ENCODE peak calls at places on chromosomes 3 and 15, in four cellular contexts. One of them, this sample, is unnamed.

GRCh38 chr3:83946554-83946953 is 1012.2 kb upstream of the CADM2 start:
- DNase-seq in T-helper 1 cell: no peak
- DNase-seq in stimulated activated CD8-positive, alpha-beta memory T cell treated with anti-CD3 and anti-CD28 coated beads, Interleukin-7, amount 100 ng/mL, for 1 hour: no peak
- DNase-seq in fibroblast of pulmonary artery: no peak
- DNase-seq in this sample: no peak

GRCh38 chr15:58549013-58549779 is 117.4 kb downstream of the LIPC start:
- DNase-seq in stimulated activated CD8-positive, alpha-beta memory T cell treated with anti-CD3 and anti-CD28 coated beads, Interleukin-7, amount 100 ng/mL, for 1 hour: no peak
- DNase-seq in fibroblast of pulmonary artery: no peak
- DNase-seq in T-helper 1 cell: no peak
- DNase-seq in this sample: no peak

GRCh38 chr3:22089284-22089683 is 338.3 kb upstream of the ZNF385D start:
- DNase-seq in fibroblast of pulmonary artery: peak
- DNase-seq in T-helper 1 cell: no peak
- DNase-seq in stimulated activated CD8-positive, alpha-beta memory T cell treated with anti-CD3 and anti-CD28 coated beads, Interleukin-7, amount 100 ng/mL, for 1 hour: no peak
- DNase-seq in this sample: no peak

GRCh38 chr3:187963003-187963676 is 190.8 kb upstream of the LPP start:
- DNase-seq in stimulated activated CD8-positive, alpha-beta memory T cell treated with anti-CD3 and anti-CD28 coated beads, Interleukin-7, amount 100 ng/mL, for 1 hour: no peak
- DNase-seq in fibroblast of pulmonary artery: no peak
- DNase-seq in T-helper 1 cell: no peak
- DNase-seq in this sample: no peak

GRCh38 chr3:167091186-167091585 is 288.9 kb downstream of the ZBBX start:
- DNase-seq in fibroblast of pulmonary artery: no peak
- DNase-seq in stimulated activated CD8-positive, alpha-beta memory T cell treated with anti-CD3 and anti-CD28 coated beads, Interleukin-7, amount 100 ng/mL, for 1 hour: no peak
- DNase-seq in T-helper 1 cell: no peak
- DNase-seq in this sample: no peak

GRCh38 chr3:48826451-48826850 is 21.2 kb downstream of the PRKAR2A start:
- DNase-seq in stimulated activated CD8-positive, alpha-beta memory T cell treated with anti-CD3 and anti-CD28 coated beads, Interleukin-7, amount 100 ng/mL, for 1 hour: no peak
- DNase-seq in fibroblast of pulmonary artery: peak
- DNase-seq in T-helper 1 cell: no peak
- DNase-seq in this sample: no peak

GRCh38 chr3:156187146-156187769 is 66.9 kb downstream of the KCNAB1 start:
- DNase-seq in T-helper 1 cell: no peak
- DNase-seq in stimulated activated CD8-positive, alpha-beta memory T cell treated with anti-CD3 and anti-CD28 coated beads, Interleukin-7, amount 100 ng/mL, for 1 hour: no peak
- DNase-seq in fibroblast of pulmonary artery: peak
- DNase-seq in this sample: no peak

GRCh38 chr3:128488636-128488994 is 4.4 kb downstream of the GATA2 start:
- DNase-seq in stimulated activated CD8-positive, alpha-beta memory T cell treated with anti-CD3 and anti-CD28 coated beads, Interleukin-7, amount 100 ng/mL, for 1 hour: no peak
- DNase-seq in T-helper 1 cell: no peak
- DNase-seq in fibroblast of pulmonary artery: no peak
- DNase-seq in this sample: no peak

GRCh38 chr3:46662771-46663551 is 30.5 kb downstream of the ALS2CL start:
- DNase-seq in fibroblast of pulmonary artery: peak
- DNase-seq in stimulated activated CD8-positive, alpha-beta memory T cell treated with anti-CD3 and anti-CD28 coated beads, Interleukin-7, amount 100 ng/mL, for 1 hour: no peak
- DNase-seq in T-helper 1 cell: no peak
- DNase-seq in this sample: no peak

GRCh38 chr3:159839561-159840379 is 148.9 kb upstream of the IL12A start:
- DNase-seq in fibroblast of pulmonary artery: no peak
- DNase-seq in T-helper 1 cell: no peak
- DNase-seq in stimulated activated CD8-positive, alpha-beta memory T cell treated with anti-CD3 and anti-CD28 coated beads, Interleukin-7, amount 100 ng/mL, for 1 hour: no peak
- DNase-seq in this sample: no peak

GRCh38 chr3:112594856-112595255 is 33.0 kb downstream of the SLC35A5 start:
- DNase-seq in stimulated activated CD8-positive, alpha-beta memory T cell treated with anti-CD3 and anti-CD28 coated beads, Interleukin-7, amount 100 ng/mL, for 1 hour: no peak
- DNase-seq in fibroblast of pulmonary artery: no peak
- DNase-seq in T-helper 1 cell: no peak
- DNase-seq in this sample: no peak

GRCh38 chr3:113552851-113553250 is 20.5 kb downstream of the SIDT1 start:
- DNase-seq in fibroblast of pulmonary artery: no peak
- DNase-seq in T-helper 1 cell: no peak
- DNase-seq in stimulated activated CD8-positive, alpha-beta memory T cell treated with anti-CD3 and anti-CD28 coated beads, Interleukin-7, amount 100 ng/mL, for 1 hour: no peak
- DNase-seq in this sample: no peak

GRCh38 chr3:56769125-56769709 is 32.5 kb downstream of the ARHGEF3 start:
- DNase-seq in stimulated activated CD8-positive, alpha-beta memory T cell treated with anti-CD3 and anti-CD28 coated beads, Interleukin-7, amount 100 ng/mL, for 1 hour: no peak
- DNase-seq in T-helper 1 cell: no peak
- DNase-seq in fibroblast of pulmonary artery: no peak
- DNase-seq in this sample: no peak

GRCh38 chr3:141056716-141057115 is 5.6 kb downstream of the SPSB4 start:
- DNase-seq in T-helper 1 cell: no peak
- DNase-seq in stimulated activated CD8-positive, alpha-beta memory T cell treated with anti-CD3 and anti-CD28 coated beads, Interleukin-7, amount 100 ng/mL, for 1 hour: no peak
- DNase-seq in fibroblast of pulmonary artery: no peak
- DNase-seq in this sample: no peak

GRCh38 chr15:68730491-68731317 is 90.0 kb downstream of the ANP32A start:
- DNase-seq in fibroblast of pulmonary artery: peak
- DNase-seq in T-helper 1 cell: no peak
- DNase-seq in stimulated activated CD8-positive, alpha-beta memory T cell treated with anti-CD3 and anti-CD28 coated beads, Interleukin-7, amount 100 ng/mL, for 1 hour: no peak
- DNase-seq in this sample: no peak

GRCh38 chr3:89280822-89281365 is 173.5 kb downstream of the EPHA3 start:
- DNase-seq in fibroblast of pulmonary artery: no peak
- DNase-seq in T-helper 1 cell: no peak
- DNase-seq in stimulated activated CD8-positive, alpha-beta memory T cell treated with anti-CD3 and anti-CD28 coated beads, Interleukin-7, amount 100 ng/mL, for 1 hour: no peak
- DNase-seq in this sample: no peak

GRCh38 chr3:127233371-127233770 is 40.4 kb downstream of the PRR23E start:
- DNase-seq in fibroblast of pulmonary artery: peak
- DNase-seq in stimulated activated CD8-positive, alpha-beta memory T cell treated with anti-CD3 and anti-CD28 coated beads, Interleukin-7, amount 100 ng/mL, for 1 hour: no peak
- DNase-seq in T-helper 1 cell: no peak
- DNase-seq in this sample: no peak

GRCh38 chr3:188627652-188628051 is 473.7 kb downstream of the LPP start:
- DNase-seq in stimulated activated CD8-positive, alpha-beta memory T cell treated with anti-CD3 and anti-CD28 coated beads, Interleukin-7, amount 100 ng/mL, for 1 hour: no peak
- DNase-seq in fibroblast of pulmonary artery: peak
- DNase-seq in T-helper 1 cell: no peak
- DNase-seq in this sample: no peak

GRCh38 chr3:37161351-37161750 is 13.0 kb downstream of the LRRFIP2 start:
- DNase-seq in T-helper 1 cell: no peak
- DNase-seq in stimulated activated CD8-positive, alpha-beta memory T cell treated with anti-CD3 and anti-CD28 coated beads, Interleukin-7, amount 100 ng/mL, for 1 hour: no peak
- DNase-seq in fibroblast of pulmonary artery: no peak
- DNase-seq in this sample: no peak

GRCh38 chr15:91853501-91853967 is at the start of gene SLCO3A1:
- DNase-seq in stimulated activated CD8-positive, alpha-beta memory T cell treated with anti-CD3 and anti-CD28 coated beads, Interleukin-7, amount 100 ng/mL, for 1 hour: peak
- DNase-seq in fibroblast of pulmonary artery: peak
- DNase-seq in T-helper 1 cell: peak
- DNase-seq in this sample: no peak

GRCh38 chr15:100083572-100083971 is 258.2 kb downstream of the ADAMTS17 start:
- DNase-seq in fibroblast of pulmonary artery: no peak
- DNase-seq in T-helper 1 cell: no peak
- DNase-seq in stimulated activated CD8-positive, alpha-beta memory T cell treated with anti-CD3 and anti-CD28 coated beads, Interleukin-7, amount 100 ng/mL, for 1 hour: no peak
- DNase-seq in this sample: no peak

GRCh38 chr3:165254812-165255211 is 58.6 kb upstream of the SLITRK3 start:
- DNase-seq in T-helper 1 cell: no peak
- DNase-seq in fibroblast of pulmonary artery: peak
- DNase-seq in stimulated activated CD8-positive, alpha-beta memory T cell treated with anti-CD3 and anti-CD28 coated beads, Interleukin-7, amount 100 ng/mL, for 1 hour: no peak
- DNase-seq in this sample: no peak

GRCh38 chr15:90648137-90649070 is 68.7 kb upstream of the BLM start:
- DNase-seq in stimulated activated CD8-positive, alpha-beta memory T cell treated with anti-CD3 and anti-CD28 coated beads, Interleukin-7, amount 100 ng/mL, for 1 hour: no peak
- DNase-seq in fibroblast of pulmonary artery: peak
- DNase-seq in T-helper 1 cell: no peak
- DNase-seq in this sample: peak

GRCh38 chr15:42373274-42373673 is 14.0 kb downstream of the CAPN3 start:
- DNase-seq in stimulated activated CD8-positive, alpha-beta memory T cell treated with anti-CD3 and anti-CD28 coated beads, Interleukin-7, amount 100 ng/mL, for 1 hour: no peak
- DNase-seq in fibroblast of pulmonary artery: no peak
- DNase-seq in T-helper 1 cell: no peak
- DNase-seq in this sample: no peak

GRCh38 chr3:21697707-21698106 is 53.3 kb downstream of the ZNF385D start:
- DNase-seq in stimulated activated CD8-positive, alpha-beta memory T cell treated with anti-CD3 and anti-CD28 coated beads, Interleukin-7, amount 100 ng/mL, for 1 hour: no peak
- DNase-seq in T-helper 1 cell: no peak
- DNase-seq in fibroblast of pulmonary artery: no peak
- DNase-seq in this sample: no peak

GRCh38 chr3:123320224-123320623 is 118.5 kb downstream of the SEC22A start:
- DNase-seq in T-helper 1 cell: no peak
- DNase-seq in stimulated activated CD8-positive, alpha-beta memory T cell treated with anti-CD3 and anti-CD28 coated beads, Interleukin-7, amount 100 ng/mL, for 1 hour: no peak
- DNase-seq in fibroblast of pulmonary artery: no peak
- DNase-seq in this sample: no peak

GRCh38 chr3:130975251-130975650 is 51.4 kb downstream of the ASTE1 start:
- DNase-seq in T-helper 1 cell: no peak
- DNase-seq in fibroblast of pulmonary artery: no peak
- DNase-seq in stimulated activated CD8-positive, alpha-beta memory T cell treated with anti-CD3 and anti-CD28 coated beads, Interleukin-7, amount 100 ng/mL, for 1 hour: no peak
- DNase-seq in this sample: no peak

GRCh38 chr3:94441494-94441847 is 378.6 kb downstream of the NSUN3 start:
- DNase-seq in stimulated activated CD8-positive, alpha-beta memory T cell treated with anti-CD3 and anti-CD28 coated beads, Interleukin-7, amount 100 ng/mL, for 1 hour: no peak
- DNase-seq in T-helper 1 cell: no peak
- DNase-seq in fibroblast of pulmonary artery: no peak
- DNase-seq in this sample: no peak

GRCh38 chr3:37957185-37957936 is 33.2 kb upstream of the VILL start:
- DNase-seq in T-helper 1 cell: no peak
- DNase-seq in stimulated activated CD8-positive, alpha-beta memory T cell treated with anti-CD3 and anti-CD28 coated beads, Interleukin-7, amount 100 ng/mL, for 1 hour: no peak
- DNase-seq in fibroblast of pulmonary artery: no peak
- DNase-seq in this sample: no peak

GRCh38 chr15:99435761-99436346 is 129.9 kb upstream of the MEF2A start:
- DNase-seq in T-helper 1 cell: no peak
- DNase-seq in stimulated activated CD8-positive, alpha-beta memory T cell treated with anti-CD3 and anti-CD28 coated beads, Interleukin-7, amount 100 ng/mL, for 1 hour: no peak
- DNase-seq in fibroblast of pulmonary artery: no peak
- DNase-seq in this sample: no peak

GRCh38 chr3:57227930-57228733 is 603 bp downstream of the APPL1 start:
- DNase-seq in T-helper 1 cell: peak
- DNase-seq in stimulated activated CD8-positive, alpha-beta memory T cell treated with anti-CD3 and anti-CD28 coated beads, Interleukin-7, amount 100 ng/mL, for 1 hour: peak
- DNase-seq in fibroblast of pulmonary artery: peak
- DNase-seq in this sample: no peak

GRCh38 chr3:9779721-9780450 is 10.1 kb upstream of the CAMK1 start:
- DNase-seq in T-helper 1 cell: no peak
- DNase-seq in stimulated activated CD8-positive, alpha-beta memory T cell treated with anti-CD3 and anti-CD28 coated beads, Interleukin-7, amount 100 ng/mL, for 1 hour: no peak
- DNase-seq in fibroblast of pulmonary artery: no peak
- DNase-seq in this sample: no peak

GRCh38 chr15:67116742-67117141 is 51.3 kb downstream of the SMAD3 start:
- DNase-seq in T-helper 1 cell: no peak
- DNase-seq in stimulated activated CD8-positive, alpha-beta memory T cell treated with anti-CD3 and anti-CD28 coated beads, Interleukin-7, amount 100 ng/mL, for 1 hour: no peak
- DNase-seq in fibroblast of pulmonary artery: no peak
- DNase-seq in this sample: no peak

GRCh38 chr15:80749589-80749988 is 29.6 kb upstream of the CEMIP start:
- DNase-seq in stimulated activated CD8-positive, alpha-beta memory T cell treated with anti-CD3 and anti-CD28 coated beads, Interleukin-7, amount 100 ng/mL, for 1 hour: no peak
- DNase-seq in T-helper 1 cell: no peak
- DNase-seq in fibroblast of pulmonary artery: no peak
- DNase-seq in this sample: no peak

This sample was measured in esophagus squamous epithelium.